ENCODE peak calls at places on chromosomes 5 and 9, in six cellular contexts. V is tibial nerve, Q is adrenal gland, K is fibroblast of lung, E is astrocyte, U is endodermal cell. A is an unnamed sample.

GRCh38 chr5:169649486-169649885 is 12.4 kb downstream of the DOCK2 start:
- DNase-seq in V (no peak), Q (no peak), K (peak; percentile 52), E (peak; percentile 45), U (no peak), A (no peak)

GRCh38 chr9:95841377-95841776 is 34.1 kb upstream of the ERCC6L2 start:
- DNase-seq in V (no peak), Q (no peak), K (no peak), E (no peak), U (no peak), A (no peak)

GRCh38 chr5:77029376-77029885 is 773 bp upstream of the AGGF1 start:
- DNase-seq in V (no peak), Q (no peak), K (no peak), E (no peak), U (no peak), A (no peak)

GRCh38 chr9:97938081-97938644 is at the start of gene HEMGN:
- DNase-seq in V (no peak), Q (no peak), K (no peak), E (no peak), U (no peak), A (no peak)

GRCh38 chr5:5037674-5038073 is 102.5 kb upstream of the ADAMTS16 start:
- DNase-seq in V (no peak), Q (no peak), K (no peak), E (no peak), U (no peak), A (no peak)

GRCh38 chr5:157046041-157046440 is 12.9 kb downstream of the HAVCR1 start:
- DNase-seq in V (no peak), Q (peak; percentile 86), K (peak; percentile 37), E (peak; percentile 16), U (peak; percentile 71), A (no peak)

GRCh38 chr9:92141144-92142129 is 26.2 kb upstream of the SPTLC1 start:
- DNase-seq in V (no peak), Q (peak; percentile 61), K (peak; percentile 58), E (no peak), U (peak; percentile 88), A (peak; percentile 66)

GRCh38 chr5:82414043-82414393 is 135.9 kb upstream of the RPS23 start:
- DNase-seq in V (no peak), Q (no peak), K (no peak), E (no peak), U (no peak), A (no peak)

GRCh38 chr9:76599970-76600369 is 141.0 kb downstream of the GCNT1 start:
- DNase-seq in V (no peak), Q (no peak), K (no peak), E (no peak), U (no peak), A (no peak)

GRCh38 chr9:132590037-132590317 is 7.6 kb downstream of the BARHL1 start:
- DNase-seq in V (no peak), Q (no peak), K (no peak), E (no peak), U (no peak), A (no peak)

GRCh38 chr9:89880721-89881120 is 275.9 kb downstream of the GADD45G start:
- DNase-seq in V (no peak), Q (peak; percentile 8), K (no peak), E (no peak), U (peak; percentile 16), A (no peak)

GRCh38 chr5:33891731-33892418 is at the start of gene ADAMTS12:
- DNase-seq in V (no peak), Q (peak; percentile 16), K (peak; percentile 80), E (peak; percentile 66), U (peak; percentile 84), A (no peak)

GRCh38 chr9:4831119-4831518 is 38.4 kb downstream of the RCL1 start:
- DNase-seq in V (no peak), Q (no peak), K (no peak), E (no peak), U (no peak), A (no peak)

GRCh38 chr9:23814243-23814642 is 11.8 kb downstream of the ELAVL2 start:
- DNase-seq in V (no peak), Q (no peak), K (no peak), E (no peak), U (no peak), A (no peak)

GRCh38 chr5:119808474-119808873 is 179.1 kb downstream of the FAM170A start:
- DNase-seq in V (no peak), Q (no peak), K (no peak), E (no peak), U (no peak), A (no peak)

GRCh38 chr5:140883927-140884697 is 2.2 kb downstream of the PCDHA13 start:
- DNase-seq in V (no peak), Q (no peak), K (no peak), E (no peak), U (peak; percentile 38), A (no peak)

GRCh38 chr9:3736186-3736585 is 210.4 kb upstream of the RFX3 start:
- DNase-seq in V (no peak), Q (no peak), K (no peak), E (no peak), U (no peak), A (no peak)

GRCh38 chr5:166349036-166349435 is 1942.4 kb upstream of the WWC1 start:
- DNase-seq in V (no peak), Q (no peak), K (no peak), E (no peak), U (no peak), A (no peak)

GRCh38 chr9:124248066-124248465 is 9.7 kb upstream of the NEK6 start:
- DNase-seq in V (no peak), Q (no peak), K (no peak), E (no peak), U (peak; percentile 30), A (peak; percentile 34)

GRCh38 chr5:143355710-143356109 is 47.8 kb downstream of the NR3C1 start:
- DNase-seq in V (peak; percentile 77), Q (peak; percentile 82), K (peak; percentile 93), E (peak; percentile 90), U (no peak), A (peak; percentile 61)

GRCh38 chr5:33774323-33774722 is 117.5 kb downstream of the ADAMTS12 start:
- DNase-seq in V (no peak), Q (no peak), K (no peak), E (no peak), U (no peak), A (no peak)

GRCh38 chr9:102569436-102569835 is 425.7 kb upstream of the CYLC2 start:
- DNase-seq in V (no peak), Q (no peak), K (no peak), E (no peak), U (peak; percentile 66), A (no peak)

GRCh38 chr5:10702040-10702629 is 58.9 kb downstream of the DAP start:
- DNase-seq in V (no peak), Q (peak; percentile 76), K (peak; percentile 99), E (peak; percentile 99), U (no peak), A (no peak)

GRCh38 chr5:42858709-42859108 is 47.0 kb upstream of the SELENOP start:
- DNase-seq in V (no peak), Q (peak; percentile 25), K (peak; percentile 3), E (no peak), U (peak; percentile 47), A (peak; percentile 32)

GRCh38 chr5:143896981-143897380 is 85.0 kb downstream of the HMHB1 start:
- DNase-seq in V (no peak), Q (no peak), K (peak; percentile 65), E (peak; percentile 46), U (no peak), A (no peak)

GRCh38 chr5:37888476-37888875 is 48.6 kb upstream of the GDNF start:
- DNase-seq in V (no peak), Q (peak; percentile 22), K (peak; percentile 70), E (peak; percentile 57), U (no peak), A (no peak)

GRCh38 chr9:133728856-133729645 is 9.1 kb downstream of the SARDH start:
- DNase-seq in V (no peak), Q (no peak), K (no peak), E (no peak), U (no peak), A (no peak)

GRCh38 chr5:89187883-89188465 is 305.0 kb upstream of the MEF2C start:
- DNase-seq in V (no peak), Q (no peak), K (no peak), E (no peak), U (no peak), A (no peak)

GRCh38 chr5:55517804-55518203 is 17.0 kb downstream of the PLPP1 start:
- DNase-seq in V (no peak), Q (no peak), K (no peak), E (no peak), U (no peak), A (no peak)

GRCh38 chr9:86135374-86135773 is 36.0 kb upstream of the GOLM1 start:
- DNase-seq in V (no peak), Q (no peak), K (no peak), E (no peak), U (no peak), A (no peak)

GRCh38 chr9:86241216-86241615 is 18.2 kb downstream of the C9orf153 start:
- DNase-seq in V (no peak), Q (no peak), K (no peak), E (no peak), U (no peak), A (no peak)

GRCh38 chr5:72467987-72468386 is 39.2 kb downstream of the ZNF366 start:
- DNase-seq in V (no peak), Q (no peak), K (peak; percentile 80), E (peak; percentile 73), U (no peak), A (no peak)

GRCh38 chr5:178675922-178676321 is 49.1 kb upstream of the CLK4 start:
- DNase-seq in V (no peak), Q (no peak), K (peak; percentile 4), E (no peak), U (no peak), A (no peak)

GRCh38 chr9:81632599-81632998 is 56.7 kb downstream of the TLE1 start:
- DNase-seq in V (no peak), Q (no peak), K (peak; percentile 91), E (peak; percentile 90), U (no peak), A (no peak)
- H3K27ac ChIP-seq in V (no peak overlapping the region), Q (no peak overlapping the region), K (peak overlapping the region; percentile 55), E (peak overlapping the region; percentile 61), U (no peak overlapping the region), A (no peak overlapping the region)

GRCh38 chr5:171397599-171397998 is 9.9 kb downstream of the NPM1 start:
- DNase-seq in V (no peak), Q (no peak), K (no peak), E (no peak), U (peak; percentile 24), A (no peak)
- H3K4me1 ChIP-seq in V (peaks cover 32% of the 10 kb centered on the region), Q (no peaks in the 10 kb centered on the region), K (no peaks in the 10 kb centered on the region), E (no peaks in the 10 kb centered on the region), U (peaks cover 7% of the 10 kb centered on the region), A (peaks cover 19% of the 10 kb centered on the region)

DNA sequence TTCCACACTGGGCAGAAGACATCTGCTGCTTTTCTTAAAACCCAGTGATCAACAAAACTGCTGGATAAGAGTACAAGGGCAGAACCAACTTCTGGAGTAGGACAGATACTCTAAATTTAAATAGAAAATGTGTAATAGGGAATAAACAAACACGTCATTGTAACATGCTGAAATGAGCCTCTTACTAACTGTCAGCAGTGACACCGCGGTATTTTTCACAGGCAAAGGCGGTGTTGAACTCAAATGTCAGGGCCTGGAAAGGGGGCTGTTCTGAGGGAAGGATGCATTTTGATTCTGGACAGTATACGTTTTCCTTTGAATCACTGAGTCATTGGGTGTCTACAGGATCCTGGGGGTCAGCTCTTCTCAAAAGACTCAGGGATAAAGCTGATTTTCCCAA is 73.5 kb downstream of the OTULIN start:
- DNase-seq in V (no peak), Q (no peak), K (no peak), E (no peak), U (no peak), A (no peak)
- H3K27ac ChIP-seq in V (peak overlapping the region; percentile 7), Q (no peak overlapping the region), K (no peak overlapping the region), E (no peak overlapping the region), U (no peak overlapping the region), A (no peak overlapping the region)

GRCh38 chr9:1531411-1531903 is 481.3 kb downstream of the DMRT2 start:
- DNase-seq in V (no peak), Q (no peak), K (no peak), E (no peak), U (no peak), A (no peak)
- H3K4me1 ChIP-seq in V (no peaks in the 10 kb centered on the region), Q (no peaks in the 10 kb centered on the region), K (no peaks in the 10 kb centered on the region), E (no peaks in the 10 kb centered on the region), U (no peaks in the 10 kb centered on the region), A (no peaks in the 10 kb centered on the region)

A was measured in tibial artery.